ENCODE peak calls at places on chromosome 9, in eight cellular contexts. L is PC-3; E is fibroblast of pulmonary artery; R is uterus; J is AG04450; F is GM23248; C is CD8-positive, alpha-beta memory T cell; B is transverse colon. Q is an unnamed sample.

GRCh38 chr9:127144670-127145458 is 22.4 kb upstream of the ANGPTL2 start:
- DNase-seq in F (no peak), L (no peak), J (no peak), E (peak), C (no peak), B (no peak), R (peak), Q (no peak)

GRCh38 chr9:119088002-119088401 is 281.2 kb downstream of the BRINP1 start:
- DNase-seq in J (no peak), R (no peak), B (no peak), L (no peak), E (no peak), C (no peak), F (no peak), Q (no peak)

GRCh38 chr9:119788876-119789275 is 419.6 kb upstream of the BRINP1 start:
- DNase-seq in R (no peak), L (no peak), E (no peak), F (no peak), B (no peak), C (no peak), J (no peak), Q (no peak)

GRCh38 chr9:74861773-74862172 is 25.9 kb downstream of the TRPM6 start:
- DNase-seq in F (no peak), E (no peak), C (no peak), J (no peak), B (no peak), L (no peak), R (no peak), Q (no peak)

GRCh38 chr9:99172129-99173091 is 49.3 kb downstream of the ALG2 start:
- DNase-seq in B (no peak), R (no peak), J (no peak), C (no peak), E (no peak), L (no peak), F (no peak), Q (no peak)

GRCh38 chr9:87606921-87607521 is 109.4 kb downstream of the DAPK1 start:
- DNase-seq in R (no peak), F (peak), B (no peak), L (no peak), E (peak), C (no peak), J (no peak), Q (peak)

GRCh38 chr9:121557581-121558422 is 58.2 kb upstream of the GGTA1 start:
- DNase-seq in R (peak), B (peak), C (no peak), F (peak), E (peak), L (peak), J (peak), Q (peak)

GRCh38 chr9:77583366-77583626 is 64.8 kb downstream of the GNA14 start:
- DNase-seq in B (no peak), L (no peak), E (no peak), C (no peak), J (no peak), F (no peak), R (no peak), Q (no peak)

GRCh38 chr9:89755835-89756234 is 151.0 kb downstream of the GADD45G start:
- DNase-seq in B (no peak), E (peak), L (peak), C (no peak), F (no peak), J (no peak), R (no peak), Q (peak)

GRCh38 chr9:100731038-100731556 is 153.2 kb downstream of the CAVIN4 start:
- DNase-seq in E (no peak), R (no peak), F (no peak), C (no peak), L (no peak), J (no peak), B (no peak), Q (no peak)

GRCh38 chr9:33931326-33931725 is 114.4 kb downstream of the UBE2R2 start:
- DNase-seq in R (no peak), J (no peak), E (no peak), B (no peak), C (no peak), L (no peak), F (no peak), Q (no peak)

GRCh38 chr9:97525451-97525850 is 24.0 kb downstream of the TMOD1 start:
- DNase-seq in R (no peak), C (no peak), B (no peak), J (no peak), L (peak), F (peak), E (no peak), Q (no peak)

GRCh38 chr9:76269789-76270188 is 124.4 kb downstream of the RFK start:
- DNase-seq in R (no peak), B (no peak), C (no peak), E (peak), J (peak), F (peak), L (no peak), Q (peak)

GRCh38 chr9:110620726-110621125 is 41.2 kb upstream of the SVEP1 start:
- DNase-seq in L (no peak), B (no peak), C (no peak), E (peak), J (no peak), F (no peak), R (no peak), Q (no peak)

GRCh38 chr9:131677051-131677444 is 62.8 kb downstream of the RAPGEF1 start:
- DNase-seq in B (no peak), L (no peak), E (peak), F (peak), J (no peak), C (no peak), R (no peak), Q (peak)

GRCh38 chr9:32554107-32554506 is 1.7 kb upstream of the TOPORS start:
- DNase-seq in R (no peak), B (no peak), F (peak), L (no peak), E (peak), C (no peak), J (no peak), Q (peak)

GRCh38 chr9:109776391-109776790 is 3.6 kb upstream of the PALM2AKAP2 start:
- DNase-seq in E (no peak), L (no peak), J (no peak), B (no peak), F (no peak), C (no peak), R (no peak), Q (no peak)

GRCh38 chr9:82490019-82490499 is 501.5 kb downstream of the SPATA31D1 start:
- DNase-seq in J (peak), C (no peak), R (no peak), L (peak), B (no peak), E (peak), F (peak), Q (peak)

GRCh38 chr9:131318211-131318610 is 28.7 kb downstream of the PLPP7 start:
- DNase-seq in J (no peak), B (no peak), E (peak), L (no peak), R (no peak), C (no peak), F (no peak), Q (no peak)

GRCh38 chr9:38651400-38652042 is 31.1 kb upstream of the ANKRD18A start:
- DNase-seq in L (no peak), F (no peak), R (no peak), J (no peak), C (no peak), E (no peak), B (no peak), Q (no peak)
- H3K4me3 ChIP-seq in L (no peak), F (no peak), R (no peak), J (no peak), C (no peak), E (no peak), B (no peak), Q (no peak)

DNA sequence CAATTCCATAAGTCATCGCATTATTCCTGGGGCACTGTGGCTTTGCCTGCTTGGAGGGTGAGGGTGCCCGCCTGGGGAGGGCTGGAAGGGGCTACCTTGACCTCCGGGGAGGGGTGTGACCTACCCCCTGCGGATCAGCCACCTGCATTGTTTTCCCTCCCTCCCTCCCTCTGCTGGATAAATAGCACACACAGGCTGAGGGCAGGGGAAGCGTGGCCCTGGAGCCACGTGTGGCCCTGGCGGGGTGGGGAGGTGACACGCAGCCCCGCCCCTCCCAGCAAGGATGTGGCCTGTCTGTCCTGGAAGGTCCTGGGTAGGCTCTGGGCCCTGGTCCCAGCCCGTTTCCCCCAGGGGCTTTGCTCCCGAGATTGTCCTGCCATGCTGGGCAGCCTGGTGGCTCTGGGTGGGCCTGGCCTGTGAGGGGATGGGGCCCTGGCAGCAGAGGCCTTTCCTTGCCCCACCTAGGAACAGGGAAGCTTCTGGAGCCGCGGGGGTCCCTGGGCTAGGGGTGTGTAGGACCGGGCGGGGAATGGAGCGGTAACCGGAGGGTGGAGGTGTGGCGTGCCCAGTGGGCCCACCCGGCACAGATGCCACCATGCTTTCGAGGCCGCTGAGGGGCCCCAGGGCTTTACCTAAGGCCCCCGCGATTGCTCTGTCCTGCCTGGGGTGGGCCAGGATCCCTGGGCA is 33.4 kb downstream of the RXRA start:
- DNase-seq in L (no peak), C (no peak), B (no peak), R (no peak), E (no peak), J (no peak), F (no peak), Q (no peak)
- H3K4me3 ChIP-seq in L (no peak), C (no peak), B (no peak), R (no peak), E (no peak), J (no peak), F (no peak), Q (no peak)

DNA sequence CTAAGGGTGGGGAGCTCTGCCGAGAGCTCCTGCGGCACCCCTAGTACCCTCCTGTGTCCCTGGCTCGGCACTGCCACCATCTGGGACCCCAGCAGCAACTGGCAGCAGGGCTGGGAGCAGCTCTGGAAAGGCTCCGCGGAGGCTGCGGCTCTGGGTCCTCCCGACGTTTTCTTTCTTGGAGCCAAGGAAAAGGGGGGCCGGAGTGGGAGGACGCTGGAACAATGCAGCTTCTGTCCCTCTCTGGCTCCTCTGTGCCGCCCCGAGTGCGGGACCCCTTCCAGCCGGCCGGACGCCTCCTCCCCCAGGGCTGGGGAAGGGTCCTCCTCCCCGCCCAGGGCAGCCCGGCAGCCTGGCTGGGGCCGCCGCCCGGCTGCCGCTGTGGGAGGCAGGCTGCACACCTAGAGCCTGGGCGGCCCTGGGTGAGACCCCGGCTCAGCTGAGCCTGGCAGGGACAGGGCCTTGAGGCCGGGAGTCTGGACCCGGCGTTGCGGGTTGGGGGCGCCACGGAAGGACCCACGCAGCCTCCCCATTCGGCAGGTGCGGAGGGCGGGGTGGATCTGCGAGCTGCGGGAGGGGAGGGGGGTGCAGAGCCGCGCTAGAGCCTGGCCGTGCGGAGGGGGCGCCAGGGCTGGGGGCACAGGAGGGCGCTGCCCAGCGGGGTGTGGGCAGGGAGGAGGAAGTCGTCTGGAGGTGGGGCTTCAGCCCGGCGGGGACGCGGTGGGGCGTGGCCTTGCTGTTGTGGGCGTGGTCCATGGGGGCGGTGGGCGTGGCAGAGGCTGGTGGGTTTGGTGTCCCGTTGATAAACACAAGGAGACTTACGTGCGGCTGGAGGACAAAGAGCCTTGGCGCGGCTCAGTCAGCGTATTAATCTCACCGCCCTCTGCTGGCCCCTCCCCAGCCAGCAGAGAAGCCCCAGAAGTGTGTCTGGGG is 15.1 kb downstream of the GPSM1 start:
- DNase-seq in L (no peak), C (peak), J (peak), B (peak), E (peak), R (peak), F (peak), Q (peak)
- H3K4me3 ChIP-seq in L (no peak), C (no peak), J (no peak), B (peak), E (no peak), R (peak), F (no peak), Q (peak)

GRCh38 chr9:26687421-26687820 is 205.2 kb downstream of the CAAP1 start:
- DNase-seq in C (no peak), J (no peak), R (no peak), F (no peak), L (no peak), E (peak), B (no peak), Q (no peak)
- H3K4me3 ChIP-seq in C (no peak), J (no peak), R (no peak), F (no peak), L (no peak), E (no peak), B (no peak), Q (no peak)

GRCh38 chr9:15144567-15145174 is 162.3 kb downstream of the TTC39B start:
- DNase-seq in L (peak), E (no peak), C (no peak), B (no peak), J (no peak), R (peak), F (peak), Q (no peak)
- H3K4me3 ChIP-seq in L (peak), E (no peak), C (no peak), B (no peak), J (no peak), R (no peak), F (no peak), Q (no peak)

GRCh38 chr9:135888766-135889394 is 18.5 kb downstream of the CAMSAP1 start:
- DNase-seq in B (no peak), C (no peak), F (no peak), L (no peak), R (no peak), E (no peak), J (no peak), Q (no peak)
- H3K4me3 ChIP-seq in B (no peak), C (no peak), F (no peak), L (no peak), R (no peak), E (no peak), J (no peak), Q (no peak)

GRCh38 chr9:134393582-134394280 is 67.5 kb downstream of the RXRA start:
- DNase-seq in R (no peak), E (no peak), F (no peak), B (no peak), C (peak), J (no peak), L (no peak), Q (no peak)
- H3K4me3 ChIP-seq in R (no peak), E (no peak), F (no peak), B (no peak), C (no peak), J (no peak), L (no peak), Q (no peak)

GRCh38 chr9:137435980-137436760 is 5.0 kb downstream of the ENTPD8 start:
- DNase-seq in F (peak), L (peak), C (no peak), R (peak), B (peak), J (no peak), E (peak), Q (peak)

GRCh38 chr9:137434498-137435380 is 6.4 kb downstream of the ENTPD8 start:
- DNase-seq in E (no peak), C (no peak), R (no peak), B (no peak), L (no peak), J (no peak), F (no peak), Q (no peak)

GRCh38 chr9:137436761-137437600 is 4.2 kb downstream of the ENTPD8 start:
- DNase-seq in B (peak), R (no peak), L (no peak), E (no peak), F (no peak), C (no peak), J (no peak), Q (no peak)

GRCh38 chr9:137433916-137434431 is 7.2 kb downstream of the ENTPD8 start:
- DNase-seq in E (no peak), F (no peak), B (no peak), L (no peak), R (no peak), J (no peak), C (no peak), Q (no peak)

GRCh38 chr9:137435381-137435891 is 5.7 kb downstream of the ENTPD8 start:
- DNase-seq in J (no peak), F (no peak), R (no peak), B (no peak), C (no peak), E (no peak), L (no peak), Q (no peak)
- H3K4me3 ChIP-seq in J (no peak), F (no peak), R (no peak), B (peak), C (no peak), E (no peak), L (peak), Q (no peak)

Q was measured in choroid plexus epithelial cell.